ENCODE peak calls at places on chromosome 2, in four cellular contexts. One of them, this sample, is unnamed.

GRCh38 chr2:237561221-237561620 is 5.2 kb upstream of the PRLH start:
- DNase-seq in IMR-90: no peak
- DNase-seq in mesendoderm: no peak
- DNase-seq in H1: no peak
- DNase-seq in this sample: no peak

GRCh38 chr2:37156071-37156856 is 516 bp downstream of the EIF2AK2 start:
- DNase-seq in IMR-90: peak
- DNase-seq in mesendoderm: peak
- DNase-seq in H1: peak
- DNase-seq in this sample: peak

GRCh38 chr2:144705328-144706245 is 185.7 kb upstream of the ZEB2 start:
- DNase-seq in IMR-90: peak
- DNase-seq in mesendoderm: no peak
- DNase-seq in H1: no peak
- DNase-seq in this sample: no peak

GRCh38 chr2:39118786-39119499 is 1.9 kb downstream of the SOS1 start:
- DNase-seq in IMR-90: no peak
- DNase-seq in mesendoderm: no peak
- DNase-seq in H1: no peak
- DNase-seq in this sample: no peak

GRCh38 chr2:20135631-20136050 is 84.2 kb upstream of the LAPTM4A start:
- DNase-seq in IMR-90: peak
- DNase-seq in mesendoderm: peak
- DNase-seq in H1: peak
- DNase-seq in this sample: peak

GRCh38 chr2:226529556-226529955 is 270.1 kb downstream of the IRS1 start:
- DNase-seq in IMR-90: no peak
- DNase-seq in mesendoderm: no peak
- DNase-seq in H1: no peak
- DNase-seq in this sample: no peak

GRCh38 chr2:26691881-26692813 is at the start of gene KCNK3:
- DNase-seq in IMR-90: peak
- DNase-seq in mesendoderm: peak
- DNase-seq in H1: peak
- DNase-seq in this sample: peak

GRCh38 chr2:122519366-122519765 is 763.9 kb downstream of the TSN start:
- DNase-seq in IMR-90: no peak
- DNase-seq in mesendoderm: peak
- DNase-seq in H1: no peak
- DNase-seq in this sample: no peak

GRCh38 chr2:20019747-20020146 is 7.3 kb upstream of the MATN3 start:
- DNase-seq in IMR-90: no peak
- DNase-seq in mesendoderm: no peak
- DNase-seq in H1: no peak
- DNase-seq in this sample: no peak

GRCh38 chr2:98376996-98377395 is 30.7 kb downstream of the CNGA3 start:
- DNase-seq in IMR-90: no peak
- DNase-seq in mesendoderm: no peak
- DNase-seq in H1: peak
- DNase-seq in this sample: no peak

GRCh38 chr2:99656938-99657337 is 167.1 kb upstream of the REV1 start:
- DNase-seq in IMR-90: no peak
- DNase-seq in mesendoderm: no peak
- DNase-seq in H1: no peak
- DNase-seq in this sample: no peak

GRCh38 chr2:160522951-160523700 is 29.5 kb upstream of the RBMS1 start:
- DNase-seq in IMR-90: peak
- DNase-seq in mesendoderm: no peak
- DNase-seq in H1: no peak
- DNase-seq in this sample: no peak

GRCh38 chr2:86367501-86367778 is 30.0 kb upstream of the REEP1 start:
- DNase-seq in IMR-90: no peak
- DNase-seq in mesendoderm: no peak
- DNase-seq in H1: no peak
- DNase-seq in this sample: no peak

GRCh38 chr2:218218409-218219185 is 1.6 kb downstream of the ARPC2 start:
- DNase-seq in IMR-90: no peak
- DNase-seq in mesendoderm: no peak
- DNase-seq in H1: no peak
- DNase-seq in this sample: no peak

GRCh38 chr2:56230171-56230570 is 46.4 kb downstream of the CCDC85A start:
- DNase-seq in IMR-90: peak
- DNase-seq in mesendoderm: no peak
- DNase-seq in H1: no peak
- DNase-seq in this sample: no peak

GRCh38 chr2:209463835-209464234 is 40.0 kb downstream of the MAP2 start:
- DNase-seq in IMR-90: no peak
- DNase-seq in mesendoderm: no peak
- DNase-seq in H1: no peak
- DNase-seq in this sample: no peak

GRCh38 chr2:104378853-104379374 is 475.0 kb upstream of the POU3F3 start:
- DNase-seq in IMR-90: no peak
- DNase-seq in mesendoderm: peak
- DNase-seq in H1: no peak
- DNase-seq in this sample: peak

GRCh38 chr2:169493360-169493759 is 14.1 kb downstream of the BBS5 start:
- DNase-seq in IMR-90: no peak
- DNase-seq in mesendoderm: no peak
- DNase-seq in H1: no peak
- DNase-seq in this sample: no peak

GRCh38 chr2:134206573-134206972 is 47.3 kb upstream of the MGAT5 start:
- DNase-seq in IMR-90: peak
- DNase-seq in mesendoderm: peak
- DNase-seq in H1: no peak
- DNase-seq in this sample: no peak

GRCh38 chr2:18119883-18120282 is 241.4 kb downstream of the KCNS3 start:
- DNase-seq in IMR-90: peak
- DNase-seq in mesendoderm: no peak
- DNase-seq in H1: no peak
- DNase-seq in this sample: no peak

DNA sequence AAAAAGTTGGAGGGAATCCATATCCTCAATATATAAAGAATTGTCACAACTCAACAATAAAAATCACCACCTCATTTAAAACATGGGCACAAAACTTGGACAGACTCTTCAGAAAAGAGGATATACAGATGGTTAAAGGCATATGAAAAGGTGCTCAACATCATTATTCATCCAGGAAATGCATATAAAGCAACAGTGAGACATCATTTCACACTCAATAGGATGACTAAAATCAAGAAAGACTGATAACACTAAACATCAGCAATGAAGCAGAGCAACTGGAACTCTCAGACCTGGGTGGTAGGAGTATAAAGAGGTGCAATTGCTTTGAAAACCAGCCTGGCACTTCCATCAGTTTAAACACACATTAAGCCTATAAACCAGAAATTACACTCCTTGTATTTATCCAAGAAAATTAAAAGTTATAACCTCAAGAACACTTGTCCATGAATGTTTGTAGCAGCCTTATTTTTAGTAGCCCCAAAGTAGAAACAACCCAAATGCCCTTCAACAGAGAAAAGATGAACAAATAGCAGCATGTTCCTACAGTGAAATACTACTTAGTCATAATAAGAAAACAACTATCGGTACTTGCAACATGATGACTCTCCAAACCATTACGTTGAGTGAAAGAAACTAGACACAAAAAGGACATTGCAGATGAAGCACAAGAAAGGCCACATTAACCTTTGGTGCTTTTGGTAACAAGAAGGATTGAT is 79.1 kb upstream of the TANC1 start:
- DNase-seq in IMR-90: no peak
- DNase-seq in mesendoderm: no peak
- DNase-seq in H1: no peak
- DNase-seq in this sample: no peak
- H3K56ac ChIP-seq in IMR-90: no peak
- H3K56ac ChIP-seq in mesendoderm: no peak
- H3K56ac ChIP-seq in H1: no peak
- H3K56ac ChIP-seq in this sample: no peak

GRCh38 chr2:100820346-100821254 is 661 bp downstream of the NPAS2 start:
- DNase-seq in IMR-90: no peak
- DNase-seq in mesendoderm: no peak
- DNase-seq in H1: peak
- DNase-seq in this sample: no peak

GRCh38 chr2:100821913-100822260 is 1.9 kb downstream of the NPAS2 start:
- DNase-seq in IMR-90: no peak
- DNase-seq in mesendoderm: no peak
- DNase-seq in H1: no peak
- DNase-seq in this sample: no peak

GRCh38 chr2:100821255-100821912 is 1.4 kb downstream of the NPAS2 start:
- DNase-seq in IMR-90: no peak
- DNase-seq in mesendoderm: no peak
- DNase-seq in H1: no peak
- DNase-seq in this sample: no peak

GRCh38 chr2:100823665-100824438 is 3.9 kb downstream of the NPAS2 start:
- DNase-seq in IMR-90: no peak
- DNase-seq in mesendoderm: no peak
- DNase-seq in H1: no peak
- DNase-seq in this sample: no peak

DNA sequence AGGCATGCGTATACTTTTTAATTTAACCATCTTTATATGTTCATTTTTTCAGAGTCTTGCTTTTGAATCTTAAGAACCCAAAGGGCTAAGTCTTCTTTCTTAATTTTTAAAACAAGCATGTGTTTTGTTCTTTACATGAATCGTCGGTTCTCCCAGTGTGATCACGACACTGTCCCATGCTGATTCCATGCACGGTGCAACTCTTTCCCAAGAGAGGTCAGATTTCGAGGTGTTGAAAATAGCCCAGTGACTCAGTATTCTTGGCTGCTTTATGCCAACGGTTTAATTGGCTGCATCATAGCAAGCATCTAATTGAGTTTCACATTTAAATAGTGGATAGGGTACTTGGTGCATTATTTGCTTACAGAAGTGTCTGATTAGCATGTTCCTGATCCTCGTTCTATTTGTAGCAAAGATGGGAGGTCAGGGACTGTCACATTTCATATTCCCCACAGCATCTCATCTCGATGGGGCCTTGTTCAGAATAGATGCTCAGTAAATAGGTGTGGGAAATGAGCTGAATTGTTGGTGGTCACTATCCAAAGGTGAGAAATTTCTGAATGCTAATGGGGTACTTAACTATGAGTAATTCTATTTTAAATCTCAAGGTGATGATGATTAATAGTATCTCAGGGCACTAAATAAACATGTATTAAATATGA is 2.8 kb downstream of the NPAS2 start:
- DNase-seq in IMR-90: peak
- DNase-seq in mesendoderm: no peak
- DNase-seq in H1: no peak
- DNase-seq in this sample: no peak
- H3K56ac ChIP-seq in IMR-90: no peak
- H3K56ac ChIP-seq in mesendoderm: no peak
- H3K56ac ChIP-seq in H1: no peak
- H3K56ac ChIP-seq in this sample: no peak

GRCh38 chr2:10520154-10520553 is 72.0 kb upstream of the ODC1 start:
- DNase-seq in IMR-90: no peak
- DNase-seq in mesendoderm: peak
- DNase-seq in H1: peak
- DNase-seq in this sample: peak
- H3K56ac ChIP-seq in IMR-90: no peak
- H3K56ac ChIP-seq in mesendoderm: no peak
- H3K56ac ChIP-seq in H1: no peak
- H3K56ac ChIP-seq in this sample: no peak

DNA sequence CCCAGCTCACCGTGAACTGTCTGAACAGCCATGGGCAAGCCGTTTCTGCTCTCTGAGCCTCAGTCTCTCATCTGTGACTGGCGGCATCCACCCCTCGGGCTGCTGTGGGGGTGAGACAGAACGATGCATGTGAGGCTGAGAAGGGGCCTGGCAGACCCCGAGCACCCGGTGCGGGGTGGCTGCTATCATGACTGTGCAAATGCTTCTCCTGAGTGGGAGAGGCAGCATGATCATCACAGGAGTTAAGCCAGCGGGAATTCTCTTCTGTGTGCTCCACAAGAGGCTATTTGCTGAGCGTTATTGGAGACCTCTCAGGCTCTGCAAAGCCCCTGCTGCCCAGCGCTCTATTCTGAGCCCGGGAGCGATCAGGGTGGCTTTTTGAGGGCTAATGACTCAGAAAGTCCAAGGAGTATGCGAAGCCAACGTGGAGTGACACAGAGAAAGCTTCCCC is 45.8 kb upstream of the ID2 start:
- DNase-seq in IMR-90: peak
- DNase-seq in mesendoderm: peak
- DNase-seq in H1: no peak
- DNase-seq in this sample: no peak
- H3K56ac ChIP-seq in IMR-90: peak
- H3K56ac ChIP-seq in mesendoderm: peak
- H3K56ac ChIP-seq in H1: no peak
- H3K56ac ChIP-seq in this sample: no peak

GRCh38 chr2:941811-942360 is 8.8 kb upstream of the SNTG2 start:
- DNase-seq in IMR-90: no peak
- DNase-seq in mesendoderm: no peak
- DNase-seq in H1: peak
- DNase-seq in this sample: no peak
- H3K56ac ChIP-seq in IMR-90: no peak
- H3K56ac ChIP-seq in mesendoderm: no peak
- H3K56ac ChIP-seq in H1: no peak
- H3K56ac ChIP-seq in this sample: no peak

This sample was measured in H9.